ENCODE peak calls at places on chromosome 10, in ten cellular contexts. One of them, this sample, is unnamed.

GRCh38 chr10:72503241-72503640 is 122.6 kb downstream of the MICU1 start:
- DNase-seq in heart left ventricle: no peak
- DNase-seq in pancreas: no peak
- DNase-seq in GM10248: no peak
- DNase-seq in right lobe of liver: no peak
- DNase-seq in AG04449: peak
- DNase-seq in mesothelial cell of epicardium: no peak
- DNase-seq in lower leg skin: no peak
- DNase-seq in astrocyte of the spinal cord: peak
- DNase-seq in GM20000: no peak
- DNase-seq in this sample: no peak

GRCh38 chr10:127977368-127978009 is 70.6 kb downstream of the PTPRE start:
- DNase-seq in heart left ventricle: peak
- DNase-seq in pancreas: peak
- DNase-seq in GM10248: no peak
- DNase-seq in right lobe of liver: no peak
- DNase-seq in AG04449: no peak
- DNase-seq in mesothelial cell of epicardium: no peak
- DNase-seq in lower leg skin: peak
- DNase-seq in astrocyte of the spinal cord: peak
- DNase-seq in GM20000: no peak
- DNase-seq in this sample: peak

GRCh38 chr10:130400890-130401289 is 264.7 kb downstream of the GLRX3 start:
- DNase-seq in heart left ventricle: no peak
- DNase-seq in pancreas: no peak
- DNase-seq in GM10248: no peak
- DNase-seq in right lobe of liver: no peak
- DNase-seq in AG04449: no peak
- DNase-seq in mesothelial cell of epicardium: no peak
- DNase-seq in lower leg skin: peak
- DNase-seq in astrocyte of the spinal cord: no peak
- DNase-seq in GM20000: no peak
- DNase-seq in this sample: no peak

GRCh38 chr10:69497235-69497561 is 45.9 kb downstream of the TSPAN15 start:
- DNase-seq in heart left ventricle: no peak
- DNase-seq in pancreas: no peak
- DNase-seq in GM10248: no peak
- DNase-seq in right lobe of liver: no peak
- DNase-seq in AG04449: no peak
- DNase-seq in mesothelial cell of epicardium: no peak
- DNase-seq in lower leg skin: peak
- DNase-seq in astrocyte of the spinal cord: no peak
- DNase-seq in GM20000: no peak
- DNase-seq in this sample: no peak

GRCh38 chr10:91472911-91473310 is 62.8 kb downstream of the HECTD2 start:
- DNase-seq in heart left ventricle: no peak
- DNase-seq in pancreas: no peak
- DNase-seq in GM10248: no peak
- DNase-seq in right lobe of liver: no peak
- DNase-seq in AG04449: no peak
- DNase-seq in mesothelial cell of epicardium: no peak
- DNase-seq in lower leg skin: no peak
- DNase-seq in astrocyte of the spinal cord: no peak
- DNase-seq in GM20000: no peak
- DNase-seq in this sample: no peak

GRCh38 chr10:12333382-12334185 is 15.8 kb upstream of the CAMK1D start:
- DNase-seq in heart left ventricle: peak
- DNase-seq in pancreas: peak
- DNase-seq in GM10248: peak
- DNase-seq in right lobe of liver: peak
- DNase-seq in AG04449: peak
- DNase-seq in mesothelial cell of epicardium: no peak
- DNase-seq in lower leg skin: peak
- DNase-seq in astrocyte of the spinal cord: peak
- DNase-seq in GM20000: peak
- DNase-seq in this sample: no peak

GRCh38 chr10:8437896-8438295 is 383.4 kb downstream of the GATA3 start:
- DNase-seq in heart left ventricle: no peak
- DNase-seq in pancreas: no peak
- DNase-seq in GM10248: no peak
- DNase-seq in right lobe of liver: no peak
- DNase-seq in AG04449: no peak
- DNase-seq in mesothelial cell of epicardium: no peak
- DNase-seq in lower leg skin: no peak
- DNase-seq in astrocyte of the spinal cord: no peak
- DNase-seq in GM20000: no peak
- DNase-seq in this sample: no peak

GRCh38 chr10:70753841-70754621 is 31.1 kb downstream of the TBATA start:
- DNase-seq in heart left ventricle: peak
- DNase-seq in pancreas: no peak
- DNase-seq in GM10248: no peak
- DNase-seq in right lobe of liver: no peak
- DNase-seq in AG04449: no peak
- DNase-seq in mesothelial cell of epicardium: no peak
- DNase-seq in lower leg skin: no peak
- DNase-seq in astrocyte of the spinal cord: peak
- DNase-seq in GM20000: no peak
- DNase-seq in this sample: no peak

GRCh38 chr10:103859161-103860141 is 4.1 kb upstream of the SH3PXD2A start:
- DNase-seq in heart left ventricle: no peak
- DNase-seq in pancreas: peak
- DNase-seq in GM10248: peak
- DNase-seq in right lobe of liver: no peak
- DNase-seq in AG04449: no peak
- DNase-seq in mesothelial cell of epicardium: no peak
- DNase-seq in lower leg skin: no peak
- DNase-seq in astrocyte of the spinal cord: peak
- DNase-seq in GM20000: peak
- DNase-seq in this sample: peak

GRCh38 chr10:78850611-78851010 is 218.2 kb upstream of the ZMIZ1 start:
- DNase-seq in heart left ventricle: no peak
- DNase-seq in pancreas: no peak
- DNase-seq in GM10248: no peak
- DNase-seq in right lobe of liver: no peak
- DNase-seq in AG04449: no peak
- DNase-seq in mesothelial cell of epicardium: no peak
- DNase-seq in lower leg skin: peak
- DNase-seq in astrocyte of the spinal cord: no peak
- DNase-seq in GM20000: no peak
- DNase-seq in this sample: no peak

GRCh38 chr10:89450901-89451300 is 36.5 kb downstream of the IFIT5 start:
- DNase-seq in heart left ventricle: no peak
- DNase-seq in pancreas: no peak
- DNase-seq in GM10248: no peak
- DNase-seq in right lobe of liver: no peak
- DNase-seq in AG04449: no peak
- DNase-seq in mesothelial cell of epicardium: no peak
- DNase-seq in lower leg skin: no peak
- DNase-seq in astrocyte of the spinal cord: no peak
- DNase-seq in GM20000: no peak
- DNase-seq in this sample: no peak

GRCh38 chr10:89458289-89458688 is 43.9 kb downstream of the IFIT5 start:
- DNase-seq in heart left ventricle: no peak
- DNase-seq in pancreas: no peak
- DNase-seq in GM10248: no peak
- DNase-seq in right lobe of liver: no peak
- DNase-seq in AG04449: peak
- DNase-seq in mesothelial cell of epicardium: no peak
- DNase-seq in lower leg skin: no peak
- DNase-seq in astrocyte of the spinal cord: peak
- DNase-seq in GM20000: no peak
- DNase-seq in this sample: no peak

GRCh38 chr10:89452193-89452592 is 37.8 kb downstream of the IFIT5 start:
- DNase-seq in heart left ventricle: no peak
- DNase-seq in pancreas: no peak
- DNase-seq in GM10248: no peak
- DNase-seq in right lobe of liver: no peak
- DNase-seq in AG04449: no peak
- DNase-seq in mesothelial cell of epicardium: no peak
- DNase-seq in lower leg skin: no peak
- DNase-seq in astrocyte of the spinal cord: no peak
- DNase-seq in GM20000: no peak
- DNase-seq in this sample: no peak

GRCh38 chr10:89458760-89459159 is 44.4 kb downstream of the IFIT5 start:
- DNase-seq in heart left ventricle: no peak
- DNase-seq in pancreas: no peak
- DNase-seq in GM10248: no peak
- DNase-seq in right lobe of liver: no peak
- DNase-seq in AG04449: no peak
- DNase-seq in mesothelial cell of epicardium: no peak
- DNase-seq in lower leg skin: no peak
- DNase-seq in astrocyte of the spinal cord: no peak
- DNase-seq in GM20000: no peak
- DNase-seq in this sample: no peak

DNA sequence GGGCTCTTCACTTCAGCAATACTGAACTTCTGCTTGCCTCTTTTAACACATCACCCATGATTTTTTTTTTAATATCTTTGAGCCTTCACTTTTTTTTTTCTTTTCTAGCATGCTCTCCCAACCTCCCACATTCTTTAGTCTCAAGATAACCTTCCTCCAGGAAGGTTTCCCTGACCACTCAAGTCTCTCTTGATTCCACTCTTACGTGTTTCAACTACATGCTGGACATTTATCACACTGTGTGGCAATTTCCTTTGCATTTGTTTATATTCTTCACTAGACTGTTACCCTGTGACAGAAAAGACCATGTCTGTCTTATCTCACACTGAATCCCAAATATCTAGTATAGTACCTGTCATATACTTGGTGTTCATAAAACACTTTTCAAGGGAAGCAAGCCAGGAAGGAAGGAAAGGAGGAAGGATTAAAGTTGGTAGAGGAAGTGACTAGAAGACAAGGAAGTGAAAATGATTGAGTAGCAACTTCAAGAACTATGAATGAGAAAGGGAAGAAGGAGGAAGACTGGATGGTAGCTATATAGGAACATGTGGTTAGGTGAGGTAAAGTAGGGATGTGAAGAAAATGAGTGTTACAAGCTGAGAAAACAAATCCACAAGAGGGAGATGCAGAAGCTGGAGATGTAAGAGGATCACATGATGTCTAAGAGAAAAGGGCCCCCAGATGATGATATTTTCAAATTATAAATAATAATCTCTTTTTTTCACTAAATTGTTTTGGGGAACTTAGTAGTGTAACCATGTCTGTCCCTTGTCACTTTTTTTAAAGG is 40.4 kb downstream of the IFIT5 start:
- DNase-seq in heart left ventricle: no peak
- DNase-seq in pancreas: no peak
- DNase-seq in GM10248: no peak
- DNase-seq in right lobe of liver: no peak
- DNase-seq in AG04449: no peak
- DNase-seq in mesothelial cell of epicardium: no peak
- DNase-seq in lower leg skin: no peak
- DNase-seq in astrocyte of the spinal cord: no peak
- DNase-seq in GM20000: no peak
- DNase-seq in this sample: no peak
- TF ChIP-seq CTCF in heart left ventricle: no peak
- TF ChIP-seq CTCF in pancreas: no peak
- TF ChIP-seq CTCF in GM10248: no peak
- TF ChIP-seq CTCF in right lobe of liver: no peak
- TF ChIP-seq CTCF in AG04449: no peak
- TF ChIP-seq CTCF in mesothelial cell of epicardium: no peak
- TF ChIP-seq CTCF in lower leg skin: no peak
- TF ChIP-seq CTCF in astrocyte of the spinal cord: no peak
- TF ChIP-seq CTCF in GM20000: no peak
- TF ChIP-seq CTCF in this sample: no peak

GRCh38 chr10:25578061-25578460 is 356.0 kb upstream of the MYO3A start:
- DNase-seq in heart left ventricle: no peak
- DNase-seq in pancreas: no peak
- DNase-seq in GM10248: no peak
- DNase-seq in right lobe of liver: no peak
- DNase-seq in AG04449: no peak
- DNase-seq in mesothelial cell of epicardium: no peak
- DNase-seq in lower leg skin: no peak
- DNase-seq in astrocyte of the spinal cord: no peak
- DNase-seq in GM20000: no peak
- DNase-seq in this sample: no peak

GRCh38 chr10:25573281-25573680 is 360.7 kb upstream of the MYO3A start:
- DNase-seq in heart left ventricle: no peak
- DNase-seq in pancreas: no peak
- DNase-seq in GM10248: no peak
- DNase-seq in right lobe of liver: no peak
- DNase-seq in AG04449: no peak
- DNase-seq in mesothelial cell of epicardium: no peak
- DNase-seq in lower leg skin: no peak
- DNase-seq in astrocyte of the spinal cord: no peak
- DNase-seq in GM20000: no peak
- DNase-seq in this sample: no peak

DNA sequence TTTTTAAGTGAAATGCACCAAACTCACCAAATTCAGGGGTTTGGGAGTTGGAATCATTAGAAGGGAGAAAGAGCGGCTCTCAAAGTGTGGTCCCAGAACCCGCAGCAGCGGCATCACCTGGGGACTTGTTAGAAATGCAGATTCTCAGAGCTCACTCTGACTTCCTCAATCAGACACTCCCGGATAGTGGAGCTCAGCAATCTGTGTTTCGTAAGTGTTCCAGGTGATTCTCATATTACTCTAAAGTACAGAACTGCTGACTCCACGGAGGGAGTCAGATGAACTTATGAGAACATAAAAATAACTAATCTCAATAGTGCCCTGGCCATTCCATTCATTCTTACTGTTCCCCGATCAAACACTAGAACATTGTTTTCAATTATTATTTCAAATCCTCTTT is 358.7 kb upstream of the MYO3A start:
- DNase-seq in heart left ventricle: no peak
- DNase-seq in pancreas: no peak
- DNase-seq in GM10248: no peak
- DNase-seq in right lobe of liver: no peak
- DNase-seq in AG04449: no peak
- DNase-seq in mesothelial cell of epicardium: no peak
- DNase-seq in lower leg skin: no peak
- DNase-seq in astrocyte of the spinal cord: no peak
- DNase-seq in GM20000: no peak
- DNase-seq in this sample: no peak
- TF ChIP-seq CTCF in heart left ventricle: no peak
- TF ChIP-seq CTCF in pancreas: no peak
- TF ChIP-seq CTCF in GM10248: no peak
- TF ChIP-seq CTCF in right lobe of liver: no peak
- TF ChIP-seq CTCF in AG04449: no peak
- TF ChIP-seq CTCF in mesothelial cell of epicardium: no peak
- TF ChIP-seq CTCF in lower leg skin: no peak
- TF ChIP-seq CTCF in astrocyte of the spinal cord: no peak
- TF ChIP-seq CTCF in GM20000: no peak
- TF ChIP-seq CTCF in this sample: no peak

GRCh38 chr10:132163278-132163765 is 23.4 kb upstream of the DPYSL4 start:
- DNase-seq in heart left ventricle: peak
- DNase-seq in pancreas: no peak
- DNase-seq in GM10248: peak
- DNase-seq in right lobe of liver: peak
- DNase-seq in AG04449: no peak
- DNase-seq in mesothelial cell of epicardium: no peak
- DNase-seq in lower leg skin: no peak
- DNase-seq in astrocyte of the spinal cord: no peak
- DNase-seq in GM20000: peak
- DNase-seq in this sample: peak
- TF ChIP-seq CTCF in heart left ventricle: no peak
- TF ChIP-seq CTCF in pancreas: no peak
- TF ChIP-seq CTCF in GM10248: no peak
- TF ChIP-seq CTCF in right lobe of liver: no peak
- TF ChIP-seq CTCF in AG04449: no peak
- TF ChIP-seq CTCF in mesothelial cell of epicardium: peak
- TF ChIP-seq CTCF in lower leg skin: no peak
- TF ChIP-seq CTCF in astrocyte of the spinal cord: no peak
- TF ChIP-seq CTCF in GM20000: no peak
- TF ChIP-seq CTCF in this sample: peak

GRCh38 chr10:89047397-89047796 is 56.8 kb downstream of the FAS start:
- DNase-seq in heart left ventricle: no peak
- DNase-seq in pancreas: no peak
- DNase-seq in GM10248: no peak
- DNase-seq in right lobe of liver: no peak
- DNase-seq in AG04449: no peak
- DNase-seq in mesothelial cell of epicardium: no peak
- DNase-seq in lower leg skin: no peak
- DNase-seq in astrocyte of the spinal cord: no peak
- DNase-seq in GM20000: no peak
- DNase-seq in this sample: no peak
- TF ChIP-seq CTCF in heart left ventricle: no peak
- TF ChIP-seq CTCF in pancreas: no peak
- TF ChIP-seq CTCF in GM10248: no peak
- TF ChIP-seq CTCF in right lobe of liver: no peak
- TF ChIP-seq CTCF in AG04449: no peak
- TF ChIP-seq CTCF in mesothelial cell of epicardium: no peak
- TF ChIP-seq CTCF in lower leg skin: no peak
- TF ChIP-seq CTCF in astrocyte of the spinal cord: no peak
- TF ChIP-seq CTCF in GM20000: no peak
- TF ChIP-seq CTCF in this sample: no peak